ENCODE peak calls at places on chromosome 19, in six cellular contexts. One of them, this sample, is unnamed.

GRCh38 chr19:32223595-32224370 is 121.6 kb upstream of the ZNF507 start:
- DNase-seq in lower leg skin: peak
- DNase-seq in mammary epithelial cell: peak
- DNase-seq in HCT116: no peak
- DNase-seq in Caco-2: no peak
- DNase-seq in MM.1S: peak
- DNase-seq in this sample: no peak

GRCh38 chr19:33500586-33500985 is 21.0 kb downstream of the PEPD start:
- DNase-seq in MM.1S: no peak
- DNase-seq in HCT116: no peak
- DNase-seq in mammary epithelial cell: no peak
- DNase-seq in Caco-2: no peak
- DNase-seq in lower leg skin: no peak
- DNase-seq in this sample: no peak

GRCh38 chr19:9054768-9055167 is 32.1 kb upstream of the OR1M1 start:
- DNase-seq in Caco-2: peak
- DNase-seq in mammary epithelial cell: no peak
- DNase-seq in lower leg skin: no peak
- DNase-seq in MM.1S: no peak
- DNase-seq in HCT116: no peak
- DNase-seq in this sample: no peak

GRCh38 chr19:44820648-44821609 is 12.0 kb downstream of the BCAM start:
- DNase-seq in Caco-2: no peak
- DNase-seq in lower leg skin: no peak
- DNase-seq in HCT116: no peak
- DNase-seq in MM.1S: no peak
- DNase-seq in mammary epithelial cell: no peak
- DNase-seq in this sample: no peak

GRCh38 chr19:3528539-3529211 is 10.3 kb upstream of the TEKTIP1 start:
- DNase-seq in lower leg skin: no peak
- DNase-seq in MM.1S: no peak
- DNase-seq in mammary epithelial cell: no peak
- DNase-seq in Caco-2: no peak
- DNase-seq in HCT116: no peak
- DNase-seq in this sample: no peak

GRCh38 chr19:34350161-34350561 is 14.8 kb upstream of the GPI start:
- DNase-seq in lower leg skin: no peak
- DNase-seq in MM.1S: no peak
- DNase-seq in mammary epithelial cell: no peak
- DNase-seq in HCT116: no peak
- DNase-seq in Caco-2: no peak
- DNase-seq in this sample: no peak

GRCh38 chr19:8320564-8321066 is 560 bp downstream of the NDUFA7 start:
- DNase-seq in lower leg skin: no peak
- DNase-seq in HCT116: no peak
- DNase-seq in Caco-2: no peak
- DNase-seq in MM.1S: peak
- DNase-seq in mammary epithelial cell: no peak
- DNase-seq in this sample: no peak

GRCh38 chr19:55238030-55238429 is 9.5 kb upstream of the TMEM86B start:
- DNase-seq in lower leg skin: no peak
- DNase-seq in HCT116: no peak
- DNase-seq in mammary epithelial cell: no peak
- DNase-seq in MM.1S: no peak
- DNase-seq in Caco-2: no peak
- DNase-seq in this sample: no peak

GRCh38 chr19:23410155-23410554 is 14.9 kb upstream of the ZNF91 start:
- DNase-seq in lower leg skin: no peak
- DNase-seq in MM.1S: no peak
- DNase-seq in HCT116: no peak
- DNase-seq in mammary epithelial cell: no peak
- DNase-seq in Caco-2: no peak
- DNase-seq in this sample: no peak

GRCh38 chr19:44738603-44739585 is 9.6 kb upstream of the BCL3 start:
- DNase-seq in Caco-2: no peak
- DNase-seq in MM.1S: no peak
- DNase-seq in lower leg skin: no peak
- DNase-seq in HCT116: no peak
- DNase-seq in mammary epithelial cell: no peak
- DNase-seq in this sample: no peak

DNA sequence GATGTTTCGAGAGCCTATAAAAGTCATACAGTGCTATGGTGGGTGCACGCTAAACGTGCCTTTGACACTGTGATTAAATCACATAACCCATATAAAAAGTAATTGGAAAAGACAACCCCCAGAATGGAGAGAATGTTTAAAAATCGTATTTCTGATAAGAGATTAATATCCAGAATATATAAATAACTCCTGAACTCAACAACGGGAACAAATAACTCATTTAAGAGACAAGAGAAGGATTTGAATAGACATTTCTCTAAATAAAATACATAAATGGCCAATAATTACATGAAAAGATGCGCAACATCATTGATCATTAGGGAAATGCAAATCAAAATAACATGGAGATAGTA is 37.0 kb upstream of the IGFL4 start:
- DNase-seq in Caco-2: no peak
- DNase-seq in mammary epithelial cell: no peak
- DNase-seq in HCT116: no peak
- DNase-seq in lower leg skin: no peak
- DNase-seq in MM.1S: no peak
- DNase-seq in this sample: no peak
- H3K4me3 ChIP-seq in Caco-2: no peak
- H3K4me3 ChIP-seq in mammary epithelial cell: no peak
- H3K4me3 ChIP-seq in HCT116: no peak
- H3K4me3 ChIP-seq in lower leg skin: no peak
- H3K4me3 ChIP-seq in MM.1S: peak
- H3K4me3 ChIP-seq in this sample: no peak

GRCh38 chr19:1211494-1212234 is 6.1 kb downstream of the STK11 start:
- DNase-seq in Caco-2: no peak
- DNase-seq in HCT116: no peak
- DNase-seq in MM.1S: no peak
- DNase-seq in mammary epithelial cell: peak
- DNase-seq in lower leg skin: no peak
- DNase-seq in this sample: no peak

GRCh38 chr19:1214299-1214861 is 8.8 kb downstream of the STK11 start:
- DNase-seq in lower leg skin: no peak
- DNase-seq in mammary epithelial cell: no peak
- DNase-seq in MM.1S: no peak
- DNase-seq in HCT116: no peak
- DNase-seq in Caco-2: no peak
- DNase-seq in this sample: no peak

GRCh38 chr19:1216756-1217155 is 11.2 kb downstream of the STK11 start:
- DNase-seq in MM.1S: no peak
- DNase-seq in lower leg skin: no peak
- DNase-seq in Caco-2: no peak
- DNase-seq in HCT116: no peak
- DNase-seq in mammary epithelial cell: no peak
- DNase-seq in this sample: no peak

GRCh38 chr19:1214862-1215731 is 9.5 kb downstream of the STK11 start:
- DNase-seq in Caco-2: no peak
- DNase-seq in HCT116: no peak
- DNase-seq in lower leg skin: no peak
- DNase-seq in mammary epithelial cell: no peak
- DNase-seq in MM.1S: no peak
- DNase-seq in this sample: no peak

GRCh38 chr19:1213391-1214286 is 8.1 kb downstream of the STK11 start:
- DNase-seq in lower leg skin: no peak
- DNase-seq in mammary epithelial cell: peak
- DNase-seq in MM.1S: no peak
- DNase-seq in Caco-2: no peak
- DNase-seq in HCT116: no peak
- DNase-seq in this sample: no peak
- TF ChIP-seq CTCF in lower leg skin: no peak
- TF ChIP-seq CTCF in mammary epithelial cell: peak
- TF ChIP-seq CTCF in MM.1S: no peak
- TF ChIP-seq CTCF in Caco-2: no peak
- TF ChIP-seq CTCF in HCT116: no peak
- TF ChIP-seq CTCF in this sample: no peak

DNA sequence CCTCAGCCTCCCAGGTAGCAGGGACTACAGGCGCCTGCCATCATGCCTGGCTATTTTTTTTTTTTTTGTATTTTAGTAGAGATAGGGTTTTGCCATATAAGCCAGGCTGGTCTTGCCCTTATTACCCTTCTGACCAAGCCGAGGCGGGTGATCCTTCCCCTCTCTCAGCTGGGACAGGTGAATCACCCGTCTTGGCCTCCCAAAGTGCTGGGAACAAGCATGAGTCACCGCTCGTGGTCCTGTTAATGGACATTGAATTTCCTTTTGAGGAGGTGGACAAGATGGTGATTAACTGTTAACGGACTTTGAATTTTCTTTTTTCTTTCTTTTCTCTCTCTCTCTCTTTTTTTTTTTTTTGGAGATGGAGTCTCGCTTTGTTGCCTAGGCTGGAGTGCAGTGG is 10.6 kb downstream of the CD70 start:
- DNase-seq in mammary epithelial cell: peak
- DNase-seq in lower leg skin: no peak
- DNase-seq in Caco-2: no peak
- DNase-seq in HCT116: peak
- DNase-seq in MM.1S: no peak
- DNase-seq in this sample: no peak
- H3K4me3 ChIP-seq in mammary epithelial cell: no peak
- H3K4me3 ChIP-seq in lower leg skin: no peak
- H3K4me3 ChIP-seq in Caco-2: no peak
- H3K4me3 ChIP-seq in HCT116: peak
- H3K4me3 ChIP-seq in MM.1S: no peak
- H3K4me3 ChIP-seq in this sample: no peak

DNA sequence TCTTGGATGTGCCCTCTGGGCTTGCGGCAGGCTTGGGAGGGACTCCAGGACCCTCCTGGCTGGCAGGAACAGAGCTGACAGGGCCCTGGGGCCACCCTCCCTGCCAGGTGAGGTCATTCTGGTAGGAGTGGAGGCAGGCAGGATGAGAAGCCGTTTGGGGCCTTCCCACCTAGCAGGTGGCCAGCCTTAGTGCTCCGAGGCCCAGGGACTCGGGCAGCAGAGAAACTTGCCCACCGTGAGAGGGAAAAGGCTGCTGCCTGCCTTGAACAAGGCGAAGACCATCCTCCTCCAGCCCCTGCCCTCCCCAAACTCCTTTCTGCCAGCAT is 8.5 kb downstream of the RFX1 start:
- DNase-seq in lower leg skin: no peak
- DNase-seq in MM.1S: no peak
- DNase-seq in HCT116: no peak
- DNase-seq in mammary epithelial cell: no peak
- DNase-seq in Caco-2: no peak
- DNase-seq in this sample: no peak
- TF ChIP-seq CTCF in lower leg skin: no peak
- TF ChIP-seq CTCF in MM.1S: no peak
- TF ChIP-seq CTCF in HCT116: no peak
- TF ChIP-seq CTCF in mammary epithelial cell: no peak
- TF ChIP-seq CTCF in Caco-2: no peak
- TF ChIP-seq CTCF in this sample: no peak

GRCh38 chr19:56837892-56838679 is 2.4 kb downstream of the PEG3 start:
- DNase-seq in MM.1S: no peak
- DNase-seq in HCT116: no peak
- DNase-seq in mammary epithelial cell: peak
- DNase-seq in Caco-2: no peak
- DNase-seq in lower leg skin: peak
- DNase-seq in this sample: no peak
- H3K4me3 ChIP-seq in MM.1S: no peak
- H3K4me3 ChIP-seq in HCT116: no peak
- H3K4me3 ChIP-seq in mammary epithelial cell: no peak
- H3K4me3 ChIP-seq in Caco-2: no peak
- H3K4me3 ChIP-seq in lower leg skin: peak
- H3K4me3 ChIP-seq in this sample: no peak